ENCODE peak calls at places on chromosomes 5 and 9, in eight cellular contexts. H, F, M, R, V, Q, G and S are unnamed samples.
A peak's percentile ranks its signal among the peaks of the same experiment; 100 is the strongest.

GRCh38 chr9:83070257-83070656 is 7.3 kb upstream of the RASEF start:
- DNase-seq in M (no peak), G (no peak), R (no peak), Q (no peak), H (no peak), F (no peak), V (no peak), S (no peak)

GRCh38 chr9:92710368-92710767 is 40.4 kb upstream of the IPPK start:
- DNase-seq in H (no peak), M (no peak), Q (no peak), F (no peak), G (no peak), R (no peak), V (no peak), S (no peak)

GRCh38 chr9:75164573-75164972 is 76.3 kb downstream of the OSTF1 start:
- DNase-seq in V (no peak), R (no peak), H (no peak), M (no peak), Q (no peak), F (no peak), G (no peak), S (no peak)

GRCh38 chr5:139648205-139649081 is at the start of gene CXXC5:
- DNase-seq in H (peak; percentile 92), Q (peak; percentile 79), F (peak; percentile 90), M (no peak), V (peak; percentile 89), G (no peak), R (peak; percentile 87), S (peak; percentile 75)

GRCh38 chr5:139635606-139636206 is 12.4 kb upstream of the CXXC5 start:
- DNase-seq in F (peak; percentile 87), R (peak; percentile 83), M (peak; percentile 84), Q (peak; percentile 71), V (peak; percentile 73), H (peak; percentile 89), G (no peak), S (peak; percentile 79)

GRCh38 chr5:18977880-18978279 is 1010.1 kb downstream of the CDH18 start:
- DNase-seq in R (no peak), M (no peak), G (no peak), H (no peak), V (no peak), F (no peak), Q (no peak), S (no peak)

GRCh38 chr9:115957571-115957970 is 196.0 kb upstream of the PAPPA start:
- DNase-seq in R (no peak), M (no peak), F (no peak), V (no peak), H (no peak), Q (no peak), G (no peak), S (no peak)

GRCh38 chr5:159031513-159031912 is 68.2 kb downstream of the EBF1 start:
- DNase-seq in F (no peak), Q (no peak), H (no peak), M (no peak), G (no peak), R (no peak), V (no peak), S (no peak)

GRCh38 chr9:35690447-35691324 is 961 bp upstream of the TPM2 start:
- DNase-seq in H (peak; percentile 88), G (no peak), M (peak; percentile 46), Q (peak; percentile 93), R (peak; percentile 70), F (peak; percentile 79), V (peak; percentile 82), S (peak; percentile 91)

GRCh38 chr5:3006961-3007551 is 255.6 kb upstream of the IRX2 start:
- DNase-seq in V (no peak), R (no peak), H (no peak), M (no peak), G (no peak), F (no peak), Q (no peak), S (no peak)

GRCh38 chr9:127444283-127444920 is 6.8 kb downstream of the RPL12 start:
- DNase-seq in V (no peak), G (no peak), M (no peak), R (no peak), F (no peak), H (no peak), Q (no peak), S (no peak)

GRCh38 chr5:437281-437771 is 5.7 kb upstream of the EXOC3 start:
- DNase-seq in R (no peak), F (peak; percentile 5), G (no peak), V (no peak), Q (no peak), M (no peak), H (peak; percentile 55), S (no peak)

GRCh38 chr5:167634432-167634831 is 657.0 kb upstream of the WWC1 start:
- DNase-seq in R (no peak), F (no peak), H (no peak), M (no peak), V (no peak), G (no peak), Q (no peak), S (no peak)

GRCh38 chr9:82882744-82883143 is 180.2 kb downstream of the RASEF start:
- DNase-seq in R (no peak), Q (no peak), F (no peak), H (no peak), V (no peak), G (no peak), M (no peak), S (no peak)

GRCh38 chr5:108258001-108258400 is 123.9 kb downstream of the FBXL17 start:
- DNase-seq in M (no peak), F (no peak), V (no peak), H (no peak), Q (no peak), R (no peak), G (no peak), S (no peak)

GRCh38 chr5:121851643-121852574 is at the start of gene FTMT:
- DNase-seq in H (peak; percentile 42), F (no peak), Q (no peak), G (no peak), M (no peak), V (no peak), R (no peak), S (no peak)

GRCh38 chr5:132459983-132460834 is 30.4 kb downstream of the IRF1 start:
- DNase-seq in Q (no peak), G (no peak), H (no peak), F (peak; percentile 23), V (peak; percentile 43), M (no peak), R (peak; percentile 64), S (no peak)

GRCh38 chr9:87713278-87713989 is 12.5 kb upstream of the CTSL start:
- DNase-seq in G (peak; percentile 76), H (peak; percentile 86), V (peak; percentile 81), Q (peak; percentile 92), M (peak; percentile 92), F (peak; percentile 73), R (peak; percentile 56), S (peak; percentile 91)

GRCh38 chr5:68730220-68731010 is 363.4 kb upstream of the SLC30A5 start:
- DNase-seq in R (no peak), V (peak; percentile 51), H (no peak), Q (peak; percentile 77), G (no peak), M (peak; percentile 33), F (no peak), S (peak; percentile 42)

GRCh38 chr5:67416986-67417385 is 220.4 kb upstream of the CD180 start:
- DNase-seq in H (no peak), Q (no peak), F (no peak), R (no peak), G (no peak), M (no peak), V (no peak), S (no peak)

GRCh38 chr5:57817924-57818323 is 335.3 kb upstream of the ACTBL2 start:
- DNase-seq in H (no peak), V (no peak), G (no peak), R (no peak), M (no peak), F (no peak), Q (no peak), S (no peak)

GRCh38 chr5:57818397-57818796 is 335.8 kb upstream of the ACTBL2 start:
- DNase-seq in R (no peak), V (no peak), F (no peak), H (no peak), Q (no peak), G (no peak), M (no peak), S (no peak)

GRCh38 chr5:57824047-57824446 is 341.4 kb upstream of the ACTBL2 start:
- DNase-seq in M (no peak), Q (no peak), V (no peak), H (no peak), G (peak; percentile 95), F (no peak), R (no peak), S (no peak)

GRCh38 chr5:57825026-57825683 is 342.5 kb upstream of the ACTBL2 start:
- DNase-seq in V (no peak), H (no peak), Q (no peak), M (no peak), F (no peak), G (no peak), R (no peak), S (no peak)

GRCh38 chr5:57822651-57823050 is 340.0 kb upstream of the ACTBL2 start:
- DNase-seq in R (no peak), F (no peak), Q (no peak), G (no peak), V (no peak), M (no peak), H (no peak), S (no peak)
- TF ChIP-seq POLR2A in R (no peak), F (no peak), Q (no peak), G (no peak), V (no peak), M (no peak), H (no peak), S (no peak)

DNA sequence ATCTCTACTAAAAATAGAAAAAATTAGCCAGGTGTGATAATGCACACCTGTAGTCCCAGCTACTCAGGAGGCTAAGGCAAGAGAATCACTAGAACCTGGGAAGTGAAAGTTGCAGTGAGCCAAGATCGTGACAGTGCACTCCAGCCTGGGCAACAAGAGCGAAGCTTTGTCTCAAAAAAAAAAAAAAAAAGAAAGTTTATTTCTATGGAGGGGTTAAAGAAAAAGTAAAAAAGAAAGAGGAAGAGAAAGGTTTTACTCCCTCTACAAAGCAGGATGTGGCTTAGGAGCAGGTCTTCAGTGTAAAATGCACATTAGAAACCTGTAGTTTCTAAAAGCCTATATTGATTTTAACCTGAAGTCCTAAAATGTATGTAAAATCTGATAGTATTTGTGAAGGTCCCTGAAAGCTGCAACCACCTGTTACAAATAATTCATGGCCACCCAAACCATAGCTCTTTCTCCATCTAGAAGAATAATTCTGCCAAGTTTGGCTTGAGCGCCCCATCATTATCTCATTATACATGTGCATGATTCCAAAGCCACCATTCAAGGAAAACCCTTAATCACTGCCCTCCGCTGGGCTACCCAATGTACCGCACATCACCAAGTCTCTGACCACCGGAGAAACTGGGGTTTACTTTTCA is 3.4 kb downstream of the FNBP1 start:
- DNase-seq in R (no peak), Q (no peak), M (no peak), F (no peak), H (no peak), G (no peak), V (no peak), S (no peak)
- TF ChIP-seq POLR2A in R (no peak), Q (no peak), M (no peak), F (no peak), H (no peak), G (no peak), V (no peak), S (no peak)

GRCh38 chr5:59299006-59299405 is 594.5 kb downstream of the PDE4D start:
- DNase-seq in M (no peak), H (no peak), F (no peak), Q (no peak), G (no peak), V (no peak), R (no peak), S (no peak)
- TF ChIP-seq POLR2A in M (no peak), H (no peak), F (no peak), Q (no peak), G (no peak), V (no peak), R (no peak), S (no peak)

GRCh38 chr5:6066026-6066425 is 312.3 kb downstream of the MED10 start:
- DNase-seq in R (no peak), V (no peak), H (no peak), M (no peak), Q (no peak), G (no peak), F (no peak), S (no peak)
- TF ChIP-seq POLR2A in R (no peak), V (no peak), H (no peak), M (no peak), Q (no peak), G (no peak), F (no peak), S (no peak)